ENCODE peak calls at places on chromosomes 5 and 9, in five cellular contexts. U, V, T, R and W are unnamed samples.

GRCh38 chr9:129262261-129262660 is 84.2 kb upstream of the IER5L start:
- DNase-seq in V (no peak), U (no peak), T (no peak), R (no peak), W (no peak)

GRCh38 chr9:21761309-21761901 is 41.0 kb upstream of the MTAP start:
- DNase-seq in T (no peak), U (no peak), V (no peak), R (no peak), W (no peak)

GRCh38 chr5:6525910-6526309 is 77.3 kb downstream of the UBE2QL1 start:
- DNase-seq in R (peak; percentile 61), T (no peak), V (peak; percentile 48), U (peak; percentile 1), W (peak; percentile 6)

GRCh38 chr5:163306421-163306820 is 131.0 kb upstream of the CCNG1 start:
- DNase-seq in U (no peak), V (no peak), R (no peak), T (no peak), W (no peak)

GRCh38 chr5:612498-613424 is 621 bp downstream of the CEP72 start:
- DNase-seq in T (no peak), V (peak; percentile 12), R (no peak), U (no peak), W (peak; percentile 23)

GRCh38 chr5:3122216-3122615 is 370.7 kb upstream of the IRX2 start:
- DNase-seq in V (no peak), U (no peak), T (no peak), R (no peak), W (no peak)

GRCh38 chr9:91740713-91741112 is 209.3 kb downstream of the ROR2 start:
- DNase-seq in U (peak; percentile 88), T (no peak), R (no peak), V (no peak), W (peak; percentile 25)

GRCh38 chr5:6823996-6824395 is 110.8 kb downstream of the TENT4A start:
- DNase-seq in T (no peak), U (no peak), V (no peak), R (no peak), W (no peak)

GRCh38 chr5:675111-675875 is 17.9 kb downstream of the TPPP start:
- DNase-seq in U (no peak), V (no peak), T (no peak), R (peak; percentile 24), W (no peak)

GRCh38 chr9:18611946-18612345 is 138.0 kb downstream of the ADAMTSL1 start:
- DNase-seq in R (no peak), T (no peak), V (no peak), U (no peak), W (no peak)

GRCh38 chr9:36855443-36856315 is 178.4 kb downstream of the PAX5 start:
- DNase-seq in U (no peak), V (no peak), T (no peak), R (peak; percentile 86), W (peak; percentile 47)

GRCh38 chr9:77946969-77947368 is 84.6 kb downstream of the GNAQ start:
- DNase-seq in R (no peak), U (no peak), T (no peak), V (no peak), W (no peak)

GRCh38 chr9:136373300-136374182 is at the start of gene CARD9:
- DNase-seq in U (no peak), R (no peak), T (no peak), V (no peak), W (no peak)

GRCh38 chr9:131943397-131943796 is 136.3 kb downstream of the MED27 start:
- DNase-seq in U (no peak), V (no peak), R (no peak), T (no peak), W (no peak)

GRCh38 chr9:131946169-131946568 is 133.5 kb downstream of the MED27 start:
- DNase-seq in T (no peak), V (no peak), R (no peak), U (no peak), W (no peak)

GRCh38 chr9:131936929-131937328 is 142.7 kb downstream of the MED27 start:
- DNase-seq in V (no peak), T (no peak), U (no peak), R (no peak), W (no peak)

DNA sequence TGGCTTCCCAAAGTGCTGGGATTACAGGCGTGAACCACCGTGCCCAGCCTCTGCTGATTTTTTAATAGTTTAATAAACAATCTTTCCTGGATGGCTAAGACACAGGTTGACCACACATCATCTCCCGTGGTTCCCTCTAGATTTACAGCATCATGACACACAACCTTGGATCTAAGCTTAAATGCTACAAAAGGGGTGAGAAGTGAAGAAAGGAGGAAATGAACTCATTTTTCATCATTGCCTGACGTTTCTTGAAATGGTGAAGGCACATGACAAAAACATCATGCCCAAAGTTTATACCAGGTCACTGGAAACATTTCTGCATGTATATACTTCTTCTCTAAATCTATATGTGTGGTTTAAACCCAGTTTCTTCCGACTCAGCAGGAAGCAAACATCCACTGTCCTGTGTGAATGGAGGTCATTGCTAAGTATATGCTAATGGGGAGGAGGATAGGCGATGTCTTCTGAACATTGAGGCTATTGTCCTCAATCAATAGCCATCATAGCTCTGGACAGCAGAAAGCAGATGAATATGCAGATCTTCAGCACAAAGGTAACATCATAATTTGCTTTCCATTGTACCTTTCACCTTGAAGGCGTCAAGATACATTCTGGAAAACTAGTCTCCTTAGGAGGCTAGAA is 137.5 kb downstream of the MED27 start:
- DNase-seq in R (no peak), T (no peak), V (no peak), U (peak; percentile 36), W (no peak)
- H3K4ac ChIP-seq in R (no peak overlapping the region), T (no peak overlapping the region), V (no peak overlapping the region), U (no peak overlapping the region), W (no peak overlapping the region)

DNA sequence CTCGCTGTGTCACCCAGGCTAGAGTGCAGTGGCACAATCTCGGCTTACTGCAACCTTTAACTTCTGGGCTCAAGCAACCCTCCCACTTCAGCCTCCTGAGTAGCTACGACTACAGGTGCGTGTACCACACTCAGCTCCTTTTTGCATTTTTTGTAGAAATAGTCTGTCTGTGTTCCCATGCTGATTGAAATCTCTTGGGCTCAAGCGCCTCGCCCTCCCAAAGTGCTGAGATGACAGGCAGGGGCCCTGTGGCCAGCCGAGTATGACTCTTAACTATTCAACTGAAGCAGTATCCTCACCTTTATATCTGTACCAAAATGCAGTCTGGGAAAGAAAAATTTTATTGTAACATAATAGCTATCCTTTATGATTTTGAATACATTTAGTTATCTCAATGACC is 12.2 kb upstream of the NIM1K start:
- DNase-seq in U (no peak), V (no peak), T (no peak), R (no peak), W (no peak)
- H3K14ac ChIP-seq in U (no peak overlapping the region), V (no peak overlapping the region), T (no peak overlapping the region), R (no peak overlapping the region), W (no peak overlapping the region)

GRCh38 chr9:123807241-123807640 is 122.7 kb downstream of the DENND1A start:
- DNase-seq in V (no peak), T (no peak), R (no peak), U (no peak), W (no peak)

GRCh38 chr9:123806829-123807228 is 123.1 kb downstream of the DENND1A start:
- DNase-seq in U (no peak), T (no peak), R (no peak), V (no peak), W (no peak)
- H2BK120ac ChIP-seq in U (no peak overlapping the region), T (no peak overlapping the region), R (no peak overlapping the region), V (no peak overlapping the region), W (no peak overlapping the region)

GRCh38 chr5:56088967-56089829 is 94.4 kb upstream of the IL6ST start:
- DNase-seq in T (no peak), V (no peak), R (no peak), U (peak; percentile 80), W (peak; percentile 92)
- H3K4ac ChIP-seq in T (no peak overlapping the region), V (no peak overlapping the region), R (no peak overlapping the region), U (peak overlapping the region; percentile 83), W (no peak overlapping the region)

GRCh38 chr5:149406203-149406978 is 27.3 kb upstream of the IL17B start:
- DNase-seq in U (peak; percentile 94), R (peak; percentile 59), T (no peak), V (no peak), W (no peak)
- H3K14ac ChIP-seq in U (peak overlapping the region; percentile 98), R (no peak overlapping the region), T (no peak overlapping the region), V (no peak overlapping the region), W (peak overlapping the region; percentile 13)

DNA sequence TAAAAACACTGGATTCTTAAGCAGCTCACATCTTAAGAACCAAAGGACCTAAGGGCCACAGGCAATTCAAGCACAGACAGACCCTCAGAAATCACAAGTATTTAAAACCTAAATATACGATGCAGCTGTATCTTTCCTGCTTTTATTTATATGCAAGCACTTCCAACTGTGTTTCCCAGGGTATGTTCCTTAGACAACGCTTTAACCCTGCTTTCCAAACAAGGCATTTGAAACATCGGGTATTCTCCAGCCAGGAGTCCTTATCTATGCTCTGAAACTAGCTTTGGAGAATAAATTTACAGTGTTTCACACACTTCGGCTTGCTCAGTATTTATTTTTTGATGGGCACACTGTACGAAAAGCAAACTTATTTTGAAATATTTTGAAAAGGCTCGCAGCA is 13.5 kb downstream of the NR6A1 start:
- DNase-seq in R (no peak), U (no peak), T (no peak), V (no peak), W (no peak)
- H2BK120ac ChIP-seq in R (no peak overlapping the region), U (no peak overlapping the region), T (no peak overlapping the region), V (no peak overlapping the region), W (no peak overlapping the region)

GRCh38 chr5:139482050-139482889 is at the start of gene STING1:
- DNase-seq in U (peak; percentile 98), R (no peak), V (no peak), T (no peak), W (peak; percentile 31)
- H3K4ac ChIP-seq in U (peak within 1 kb of the TSS; percentile 99), R (no peak within 1 kb of the TSS), V (no peak within 1 kb of the TSS), T (no peak within 1 kb of the TSS), W (no peak within 1 kb of the TSS)

GRCh38 chr5:31954091-31954490 is 220.0 kb downstream of the GOLPH3 start:
- DNase-seq in U (no peak), V (no peak), R (no peak), T (no peak), W (no peak)
- H3K14ac ChIP-seq in U (no peak overlapping the region), V (no peak overlapping the region), R (no peak overlapping the region), T (no peak overlapping the region), W (no peak overlapping the region)

GRCh38 chr5:160342413-160342941 is 27.9 kb downstream of the C1QTNF2 start:
- DNase-seq in R (no peak), V (no peak), U (peak; percentile 61), T (no peak), W (no peak)
- H2BK120ac ChIP-seq in R (no peak overlapping the region), V (no peak overlapping the region), U (no peak overlapping the region), T (no peak overlapping the region), W (no peak overlapping the region)